ENCODE peak calls at places on chromosomes 13 and 19, in eight cellular contexts. H is cardiac muscle cell, S is AG04450, T is uterus, O is GM12864, X is thoracic aorta, R is fibroblast of mammary gland, U is tibial artery. Q is an unnamed sample.

GRCh38 chr13:64551755-64552154 is 2678.4 kb downstream of the PCDH9 start:
- DNase-seq in H (no peak), S (peak), T (no peak), O (no peak), X (no peak), R (peak), U (no peak), Q (no peak)

GRCh38 chr13:44108345-44108858 is 228.7 kb downstream of the LACC1 start:
- DNase-seq in H (no peak), S (no peak), T (peak), O (no peak), X (no peak), R (peak), U (no peak), Q (no peak)

GRCh38 chr19:11494634-11495285 is 10.9 kb downstream of the ZNF653 start:
- DNase-seq in H (no peak), S (no peak), T (no peak), O (no peak), X (no peak), R (no peak), U (no peak), Q (no peak)

GRCh38 chr19:14035706-14036105 is 4.1 kb downstream of the IL27RA start:
- DNase-seq in H (no peak), S (no peak), T (no peak), O (no peak), X (no peak), R (no peak), U (no peak), Q (peak)

GRCh38 chr19:1465191-1466016 is 13.6 kb downstream of the C19orf25 start:
- DNase-seq in H (peak), S (no peak), T (no peak), O (no peak), X (no peak), R (no peak), U (no peak), Q (no peak)

GRCh38 chr13:108895220-108895704 is 265.9 kb downstream of the MYO16 start:
- DNase-seq in H (peak), S (no peak), T (no peak), O (no peak), X (no peak), R (peak), U (no peak), Q (peak)

GRCh38 chr19:1873524-1874473 is 10.4 kb upstream of the KLF16 start:
- DNase-seq in H (no peak), S (no peak), T (no peak), O (no peak), X (no peak), R (peak), U (peak), Q (no peak)

GRCh38 chr19:11194173-11194572 is 3.2 kb downstream of the KANK2 start:
- DNase-seq in H (no peak), S (no peak), T (no peak), O (no peak), X (no peak), R (no peak), U (no peak), Q (no peak)

GRCh38 chr13:100636441-100636840 is 38.2 kb downstream of the TMTC4 start:
- DNase-seq in H (no peak), S (no peak), T (no peak), O (no peak), X (no peak), R (no peak), U (no peak), Q (no peak)

GRCh38 chr13:44609137-44609536 is 33.0 kb upstream of the TSC22D1 start:
- DNase-seq in H (no peak), S (no peak), T (no peak), O (no peak), X (no peak), R (no peak), U (no peak), Q (no peak)

DNA sequence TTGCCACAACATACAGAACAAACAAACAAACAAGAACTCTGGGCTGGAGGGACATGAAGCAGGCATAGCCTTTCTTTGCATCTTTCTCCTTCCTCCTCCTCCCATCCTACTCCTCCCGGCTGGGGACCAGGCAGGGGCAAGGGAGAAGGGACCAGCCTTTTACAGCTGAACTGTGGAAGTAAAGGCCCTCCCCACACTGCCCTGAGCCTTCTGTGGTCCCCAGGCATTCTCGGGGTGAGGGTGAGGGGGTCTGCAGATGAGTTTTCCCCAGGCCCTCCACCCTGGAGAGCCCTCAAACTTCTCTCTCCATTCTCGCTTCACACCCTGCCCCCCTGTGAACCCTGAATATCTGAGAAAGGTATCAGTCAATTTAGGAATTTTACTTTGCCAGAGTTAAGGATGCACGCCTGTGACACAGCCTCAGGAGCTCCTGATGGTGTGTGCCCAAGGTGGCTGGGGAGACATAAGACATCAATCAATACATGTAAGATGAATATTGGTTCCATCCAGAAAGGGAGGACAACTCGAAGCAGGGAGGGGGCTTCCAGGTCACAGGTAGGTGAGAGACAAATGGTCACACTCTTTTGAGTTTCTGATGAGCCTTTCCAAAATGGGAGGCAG is 170.9 kb downstream of the COL4A1 start:
- DNase-seq in H (no peak), S (no peak), T (no peak), O (no peak), X (no peak), R (no peak), U (no peak), Q (no peak)
- TF ChIP-seq CTCF in H (no peak), S (no peak), T (no peak), O (no peak), X (no peak), R (no peak), U (no peak), Q (no peak)

GRCh38 chr19:54279441-54279962 is 1.4 kb downstream of the LILRB2 start:
- DNase-seq in H (no peak), S (no peak), T (no peak), O (no peak), X (no peak), R (no peak), U (no peak), Q (no peak)

GRCh38 chr19:54275951-54276350 is 5.0 kb downstream of the LILRB2 start:
- DNase-seq in H (no peak), S (no peak), T (no peak), O (no peak), X (no peak), R (no peak), U (no peak), Q (no peak)

GRCh38 chr19:54282706-54283105 is 1.8 kb upstream of the LILRB2 start:
- DNase-seq in H (no peak), S (no peak), T (no peak), O (no peak), X (no peak), R (no peak), U (no peak), Q (no peak)

GRCh38 chr19:54281008-54281728 is at the start of gene LILRB2:
- DNase-seq in H (no peak), S (no peak), T (no peak), O (no peak), X (no peak), R (no peak), U (no peak), Q (no peak)
- H3K4me3 ChIP-seq in H (no peak), S (no peak), T (no peak), O (no peak), X (peak), R (no peak), U (no peak), Q (no peak)

DNA sequence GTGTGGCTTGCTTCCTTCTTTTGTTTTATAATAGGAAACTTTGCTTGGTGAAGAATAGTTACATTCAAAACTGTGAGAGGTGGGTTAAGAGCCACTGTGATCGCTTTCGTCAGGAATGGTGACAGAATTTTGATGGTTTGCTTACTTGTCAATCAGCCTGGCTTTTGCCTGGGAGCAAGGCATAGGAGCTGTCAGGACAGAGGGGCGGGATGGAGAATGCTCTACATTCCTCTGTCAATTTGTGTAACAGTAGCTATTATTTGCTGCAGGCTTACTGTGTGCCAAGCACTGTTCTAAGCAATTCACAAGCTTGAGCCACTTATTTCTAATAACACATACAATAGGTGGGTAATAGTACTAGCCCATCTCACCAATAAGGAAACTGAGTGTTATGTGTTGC is 28.1 kb upstream of the TNFSF11 start:
- DNase-seq in H (no peak), S (no peak), T (no peak), O (no peak), X (no peak), R (no peak), U (no peak), Q (no peak)
- TF ChIP-seq CTCF in H (no peak), S (no peak), T (no peak), O (no peak), X (no peak), R (no peak), U (no peak), Q (no peak)

DNA sequence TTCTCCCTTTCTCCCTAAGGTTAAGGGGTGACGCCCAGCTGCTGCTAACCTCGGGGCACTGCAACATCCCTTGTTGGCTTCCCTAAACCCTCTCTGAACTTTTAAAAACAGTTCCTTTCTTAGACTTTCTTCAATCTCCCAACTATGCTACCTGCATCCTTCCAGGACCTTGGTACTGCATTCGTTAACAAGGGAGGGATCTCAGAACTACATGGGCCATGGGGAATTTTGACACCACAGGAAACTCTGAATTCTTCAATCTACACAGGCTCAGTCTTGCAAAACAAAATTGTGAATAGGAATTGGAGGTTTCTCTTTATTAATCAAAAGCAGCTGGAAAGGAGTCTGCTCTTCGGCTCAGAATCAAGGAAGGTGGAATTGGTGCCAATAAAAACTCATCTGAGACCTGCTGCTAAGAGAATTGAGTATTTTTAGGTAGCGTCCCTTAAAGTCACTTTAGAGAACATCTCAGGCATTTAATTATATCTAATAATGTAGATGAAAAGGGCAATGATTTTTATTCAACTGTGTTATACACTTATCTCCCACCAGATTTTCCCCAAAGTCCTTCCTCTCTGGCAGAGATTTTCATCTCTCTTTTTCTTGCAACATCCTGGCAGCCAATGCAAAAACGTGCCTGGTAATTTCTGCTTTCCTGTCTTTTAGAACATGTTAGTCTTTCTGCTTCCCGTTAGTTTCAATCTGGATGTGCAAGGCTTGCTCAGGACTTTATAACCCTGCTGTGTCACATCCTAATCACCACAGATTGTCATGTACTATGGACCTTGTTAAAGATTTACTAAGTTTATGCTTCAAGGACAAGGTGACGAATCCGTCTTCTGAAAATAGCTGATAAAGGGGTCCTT is 69.1 kb upstream of the SLC15A1 start:
- DNase-seq in H (peak), S (no peak), T (peak), O (no peak), X (no peak), R (peak), U (no peak), Q (peak)
- H3K4me3 ChIP-seq in H (no peak), S (no peak), T (no peak), O (no peak), X (peak), R (no peak), U (no peak), Q (no peak)

DNA sequence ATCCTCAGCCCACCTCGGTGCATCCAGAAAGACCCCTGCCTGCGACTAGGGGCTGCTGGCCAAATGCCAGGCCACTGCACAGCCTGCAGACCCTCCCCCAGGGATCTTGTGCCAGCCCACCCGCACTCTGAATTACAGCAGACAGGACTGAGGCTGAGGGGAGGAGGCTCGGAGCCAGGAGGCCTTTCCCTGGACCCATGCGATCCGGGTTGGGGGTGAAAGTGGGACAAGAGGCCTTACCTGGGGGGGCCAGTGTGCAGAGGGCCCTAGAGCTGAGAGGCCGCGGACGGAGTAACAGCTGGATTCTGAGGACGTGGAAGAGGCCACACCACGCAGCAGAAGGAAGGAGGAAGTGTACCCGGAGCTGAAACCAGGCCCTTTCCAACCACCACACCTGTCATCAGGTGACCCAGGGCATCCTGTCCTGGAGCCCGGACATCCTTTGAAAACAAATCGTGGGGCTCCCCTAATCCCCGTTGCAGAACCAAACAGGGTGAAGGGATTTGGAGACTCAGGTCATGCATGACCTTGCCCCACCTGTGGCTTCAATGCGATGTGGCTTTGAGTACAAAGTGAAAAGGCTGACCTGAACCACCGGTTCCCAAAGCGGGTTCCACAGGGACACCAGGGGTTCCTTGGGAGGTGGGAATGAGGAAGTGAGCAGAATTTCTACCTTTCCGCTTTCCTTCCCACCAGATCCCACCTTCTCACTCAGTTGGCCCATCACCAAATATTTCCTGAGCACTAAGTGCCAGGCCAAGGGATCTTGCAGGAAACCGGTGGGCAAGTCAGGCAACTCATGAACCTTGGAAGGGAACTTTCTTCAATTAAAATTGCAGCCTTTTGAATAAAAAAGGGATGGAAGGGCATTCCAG is 828 bp downstream of the FUT6 start:
- DNase-seq in H (no peak), S (no peak), T (no peak), O (no peak), X (no peak), R (no peak), U (no peak), Q (no peak)
- TF ChIP-seq CTCF in H (no peak), S (no peak), T (no peak), O (no peak), X (no peak), R (no peak), U (no peak), Q (no peak)

GRCh38 chr19:15831626-15832025 is 16.2 kb upstream of the OR10H1 start:
- DNase-seq in H (no peak), S (no peak), T (no peak), O (no peak), X (no peak), R (no peak), U (no peak), Q (no peak)

GRCh38 chr19:15828121-15828620 is 12.7 kb upstream of the OR10H1 start:
- DNase-seq in H (no peak), S (no peak), T (no peak), O (no peak), X (no peak), R (no peak), U (no peak), Q (no peak)

GRCh38 chr19:15829786-15830185 is 14.3 kb upstream of the OR10H1 start:
- DNase-seq in H (no peak), S (no peak), T (no peak), O (no peak), X (no peak), R (no peak), U (no peak), Q (no peak)

GRCh38 chr19:15825753-15826152 is 10.3 kb upstream of the OR10H1 start:
- DNase-seq in H (no peak), S (no peak), T (no peak), O (no peak), X (no peak), R (no peak), U (no peak), Q (no peak)

DNA sequence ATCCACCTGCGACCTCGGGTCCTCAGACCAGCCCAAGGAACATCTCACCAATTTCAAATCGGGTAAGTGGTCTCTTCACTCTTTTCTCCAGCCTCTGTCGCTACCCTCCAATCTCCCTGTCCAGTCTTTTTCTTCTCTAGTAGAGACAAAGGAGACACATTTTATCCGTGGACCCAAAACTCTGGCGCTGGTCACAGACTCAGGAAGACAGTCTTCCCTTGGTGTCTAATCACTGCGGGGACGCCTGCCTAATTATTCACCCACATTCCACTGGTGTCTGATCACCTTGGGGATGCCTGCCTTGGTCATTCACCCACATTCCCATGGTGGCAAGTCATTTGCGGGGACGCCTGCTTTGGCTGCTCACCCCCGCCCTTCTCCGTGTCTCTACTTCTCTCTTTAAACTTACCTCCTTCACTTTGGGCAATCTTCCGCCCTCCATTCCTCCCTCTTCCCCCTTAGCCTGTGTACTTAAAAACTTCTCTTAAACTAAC is 13.9 kb upstream of the OR10H1 start:
- DNase-seq in H (no peak), S (no peak), T (no peak), O (no peak), X (no peak), R (no peak), U (no peak), Q (no peak)
- H3K4me3 ChIP-seq in H (no peak), S (no peak), T (no peak), O (no peak), X (no peak), R (no peak), U (no peak), Q (no peak)